ENCODE peak calls at places on chromosomes 11 and 22, in ten cellular contexts. One of them, this sample, is unnamed.

GRCh38 chr11:10599388-10600175 is 31.1 kb upstream of the LYVE1 start:
- DNase-seq in Caki2: no peak
- DNase-seq in activated naive CD8-positive, alpha-beta T cell treated with anti-CD3 and anti-CD28 coated beads for 36 hours: no peak
- DNase-seq in mucosa of descending colon: no peak
- DNase-seq in stimulated activated CD4-positive, alpha-beta T cell treated with anti-CD3 and anti-CD28 coated beads, Interleukin-2, amount 100 ng/mL, for 48 hours: no peak
- DNase-seq in AG08396: peak; percentile 40
- DNase-seq in stimulated activated CD8-positive, alpha-beta memory T cell treated with anti-CD3 and anti-CD28 coated beads, Interleukin-15, amount 100 ng/mL, for 4 hours: no peak
- DNase-seq in occipital lobe: no peak
- DNase-seq in H54: no peak
- DNase-seq in activated CD8-positive, alpha-beta memory T cell treated with anti-CD3 and anti-CD28 coated beads, Interleukin-2, amount 10 ng/mL, durations not matched to agents 7 days and 5 days: no peak
- DNase-seq in this sample: no peak

GRCh38 chr11:29616611-29617010 is 400.2 kb downstream of the KCNA4 start:
- DNase-seq in stimulated activated CD8-positive, alpha-beta memory T cell treated with anti-CD3 and anti-CD28 coated beads, Interleukin-15, amount 100 ng/mL, for 4 hours: no peak
- DNase-seq in mucosa of descending colon: no peak
- DNase-seq in stimulated activated CD4-positive, alpha-beta T cell treated with anti-CD3 and anti-CD28 coated beads, Interleukin-2, amount 100 ng/mL, for 48 hours: no peak
- DNase-seq in Caki2: no peak
- DNase-seq in AG08396: no peak
- DNase-seq in activated CD8-positive, alpha-beta memory T cell treated with anti-CD3 and anti-CD28 coated beads, Interleukin-2, amount 10 ng/mL, durations not matched to agents 7 days and 5 days: no peak
- DNase-seq in H54: no peak
- DNase-seq in occipital lobe: no peak
- DNase-seq in activated naive CD8-positive, alpha-beta T cell treated with anti-CD3 and anti-CD28 coated beads for 36 hours: no peak
- DNase-seq in this sample: no peak

GRCh38 chr11:17476317-17477083 is at the start of gene ABCC8:
- DNase-seq in Caki2: no peak
- DNase-seq in stimulated activated CD8-positive, alpha-beta memory T cell treated with anti-CD3 and anti-CD28 coated beads, Interleukin-15, amount 100 ng/mL, for 4 hours: no peak
- DNase-seq in AG08396: no peak
- DNase-seq in activated CD8-positive, alpha-beta memory T cell treated with anti-CD3 and anti-CD28 coated beads, Interleukin-2, amount 10 ng/mL, durations not matched to agents 7 days and 5 days: no peak
- DNase-seq in occipital lobe: peak; percentile 15
- DNase-seq in stimulated activated CD4-positive, alpha-beta T cell treated with anti-CD3 and anti-CD28 coated beads, Interleukin-2, amount 100 ng/mL, for 48 hours: no peak
- DNase-seq in activated naive CD8-positive, alpha-beta T cell treated with anti-CD3 and anti-CD28 coated beads for 36 hours: peak; percentile 12
- DNase-seq in H54: no peak
- DNase-seq in mucosa of descending colon: no peak
- DNase-seq in this sample: no peak

GRCh38 chr11:117641008-117641915 is 155.8 kb downstream of the DSCAML1 start:
- DNase-seq in occipital lobe: peak; percentile 76
- DNase-seq in stimulated activated CD8-positive, alpha-beta memory T cell treated with anti-CD3 and anti-CD28 coated beads, Interleukin-15, amount 100 ng/mL, for 4 hours: no peak
- DNase-seq in AG08396: no peak
- DNase-seq in stimulated activated CD4-positive, alpha-beta T cell treated with anti-CD3 and anti-CD28 coated beads, Interleukin-2, amount 100 ng/mL, for 48 hours: no peak
- DNase-seq in mucosa of descending colon: no peak
- DNase-seq in activated naive CD8-positive, alpha-beta T cell treated with anti-CD3 and anti-CD28 coated beads for 36 hours: no peak
- DNase-seq in H54: no peak
- DNase-seq in Caki2: no peak
- DNase-seq in activated CD8-positive, alpha-beta memory T cell treated with anti-CD3 and anti-CD28 coated beads, Interleukin-2, amount 10 ng/mL, durations not matched to agents 7 days and 5 days: no peak
- DNase-seq in this sample: no peak

GRCh38 chr22:27651486-27651885 is 150.1 kb downstream of the MN1 start:
- DNase-seq in Caki2: no peak
- DNase-seq in mucosa of descending colon: no peak
- DNase-seq in AG08396: no peak
- DNase-seq in stimulated activated CD8-positive, alpha-beta memory T cell treated with anti-CD3 and anti-CD28 coated beads, Interleukin-15, amount 100 ng/mL, for 4 hours: no peak
- DNase-seq in H54: no peak
- DNase-seq in occipital lobe: no peak
- DNase-seq in stimulated activated CD4-positive, alpha-beta T cell treated with anti-CD3 and anti-CD28 coated beads, Interleukin-2, amount 100 ng/mL, for 48 hours: no peak
- DNase-seq in activated CD8-positive, alpha-beta memory T cell treated with anti-CD3 and anti-CD28 coated beads, Interleukin-2, amount 10 ng/mL, durations not matched to agents 7 days and 5 days: no peak
- DNase-seq in activated naive CD8-positive, alpha-beta T cell treated with anti-CD3 and anti-CD28 coated beads for 36 hours: no peak
- DNase-seq in this sample: no peak

GRCh38 chr11:32843544-32843943 is 13.8 kb downstream of the PRRG4 start:
- DNase-seq in occipital lobe: no peak
- DNase-seq in activated CD8-positive, alpha-beta memory T cell treated with anti-CD3 and anti-CD28 coated beads, Interleukin-2, amount 10 ng/mL, durations not matched to agents 7 days and 5 days: no peak
- DNase-seq in mucosa of descending colon: no peak
- DNase-seq in Caki2: no peak
- DNase-seq in stimulated activated CD4-positive, alpha-beta T cell treated with anti-CD3 and anti-CD28 coated beads, Interleukin-2, amount 100 ng/mL, for 48 hours: no peak
- DNase-seq in AG08396: no peak
- DNase-seq in stimulated activated CD8-positive, alpha-beta memory T cell treated with anti-CD3 and anti-CD28 coated beads, Interleukin-15, amount 100 ng/mL, for 4 hours: no peak
- DNase-seq in activated naive CD8-positive, alpha-beta T cell treated with anti-CD3 and anti-CD28 coated beads for 36 hours: no peak
- DNase-seq in H54: no peak
- DNase-seq in this sample: no peak

GRCh38 chr11:70700871-70701270 is 302.5 kb downstream of the CTTN start:
- DNase-seq in occipital lobe: no peak
- DNase-seq in mucosa of descending colon: peak; percentile 16
- DNase-seq in Caki2: no peak
- DNase-seq in stimulated activated CD8-positive, alpha-beta memory T cell treated with anti-CD3 and anti-CD28 coated beads, Interleukin-15, amount 100 ng/mL, for 4 hours: no peak
- DNase-seq in activated CD8-positive, alpha-beta memory T cell treated with anti-CD3 and anti-CD28 coated beads, Interleukin-2, amount 10 ng/mL, durations not matched to agents 7 days and 5 days: no peak
- DNase-seq in H54: no peak
- DNase-seq in activated naive CD8-positive, alpha-beta T cell treated with anti-CD3 and anti-CD28 coated beads for 36 hours: no peak
- DNase-seq in AG08396: no peak
- DNase-seq in stimulated activated CD4-positive, alpha-beta T cell treated with anti-CD3 and anti-CD28 coated beads, Interleukin-2, amount 100 ng/mL, for 48 hours: no peak
- DNase-seq in this sample: no peak

GRCh38 chr11:69442807-69443137 is 38.7 kb upstream of the LINC01488 start:
- DNase-seq in activated naive CD8-positive, alpha-beta T cell treated with anti-CD3 and anti-CD28 coated beads for 36 hours: no peak
- DNase-seq in occipital lobe: no peak
- DNase-seq in activated CD8-positive, alpha-beta memory T cell treated with anti-CD3 and anti-CD28 coated beads, Interleukin-2, amount 10 ng/mL, durations not matched to agents 7 days and 5 days: no peak
- DNase-seq in Caki2: no peak
- DNase-seq in stimulated activated CD4-positive, alpha-beta T cell treated with anti-CD3 and anti-CD28 coated beads, Interleukin-2, amount 100 ng/mL, for 48 hours: no peak
- DNase-seq in stimulated activated CD8-positive, alpha-beta memory T cell treated with anti-CD3 and anti-CD28 coated beads, Interleukin-15, amount 100 ng/mL, for 4 hours: no peak
- DNase-seq in H54: no peak
- DNase-seq in AG08396: peak; percentile 78
- DNase-seq in mucosa of descending colon: no peak
- DNase-seq in this sample: no peak

GRCh38 chr22:20532256-20532993 is 25.0 kb downstream of the MED15 start:
- DNase-seq in stimulated activated CD4-positive, alpha-beta T cell treated with anti-CD3 and anti-CD28 coated beads, Interleukin-2, amount 100 ng/mL, for 48 hours: no peak
- DNase-seq in mucosa of descending colon: no peak
- DNase-seq in activated naive CD8-positive, alpha-beta T cell treated with anti-CD3 and anti-CD28 coated beads for 36 hours: no peak
- DNase-seq in stimulated activated CD8-positive, alpha-beta memory T cell treated with anti-CD3 and anti-CD28 coated beads, Interleukin-15, amount 100 ng/mL, for 4 hours: no peak
- DNase-seq in AG08396: no peak
- DNase-seq in H54: no peak
- DNase-seq in occipital lobe: no peak
- DNase-seq in activated CD8-positive, alpha-beta memory T cell treated with anti-CD3 and anti-CD28 coated beads, Interleukin-2, amount 10 ng/mL, durations not matched to agents 7 days and 5 days: no peak
- DNase-seq in Caki2: no peak
- DNase-seq in this sample: no peak

GRCh38 chr11:31815743-31816466 is 4.8 kb upstream of the PAX6 start:
- DNase-seq in Caki2: no peak
- DNase-seq in activated naive CD8-positive, alpha-beta T cell treated with anti-CD3 and anti-CD28 coated beads for 36 hours: no peak
- DNase-seq in occipital lobe: no peak
- DNase-seq in stimulated activated CD4-positive, alpha-beta T cell treated with anti-CD3 and anti-CD28 coated beads, Interleukin-2, amount 100 ng/mL, for 48 hours: no peak
- DNase-seq in mucosa of descending colon: no peak
- DNase-seq in stimulated activated CD8-positive, alpha-beta memory T cell treated with anti-CD3 and anti-CD28 coated beads, Interleukin-15, amount 100 ng/mL, for 4 hours: no peak
- DNase-seq in H54: no peak
- DNase-seq in AG08396: peak; percentile 41
- DNase-seq in activated CD8-positive, alpha-beta memory T cell treated with anti-CD3 and anti-CD28 coated beads, Interleukin-2, amount 10 ng/mL, durations not matched to agents 7 days and 5 days: no peak
- DNase-seq in this sample: no peak

GRCh38 chr11:118198370-118198769 is 21.9 kb upstream of the SCN2B start:
- DNase-seq in activated naive CD8-positive, alpha-beta T cell treated with anti-CD3 and anti-CD28 coated beads for 36 hours: peak; percentile 86
- DNase-seq in occipital lobe: peak; percentile 36
- DNase-seq in H54: peak; percentile 30
- DNase-seq in Caki2: peak; percentile 30
- DNase-seq in AG08396: peak; percentile 77
- DNase-seq in stimulated activated CD4-positive, alpha-beta T cell treated with anti-CD3 and anti-CD28 coated beads, Interleukin-2, amount 100 ng/mL, for 48 hours: peak; percentile 81
- DNase-seq in mucosa of descending colon: peak; percentile 86
- DNase-seq in activated CD8-positive, alpha-beta memory T cell treated with anti-CD3 and anti-CD28 coated beads, Interleukin-2, amount 10 ng/mL, durations not matched to agents 7 days and 5 days: peak; percentile 92
- DNase-seq in stimulated activated CD8-positive, alpha-beta memory T cell treated with anti-CD3 and anti-CD28 coated beads, Interleukin-15, amount 100 ng/mL, for 4 hours: peak; percentile 53
- DNase-seq in this sample: peak; percentile 75

GRCh38 chr11:111500481-111500880 is 11.7 kb downstream of the BTG4 start:
- DNase-seq in stimulated activated CD8-positive, alpha-beta memory T cell treated with anti-CD3 and anti-CD28 coated beads, Interleukin-15, amount 100 ng/mL, for 4 hours: no peak
- DNase-seq in H54: no peak
- DNase-seq in activated naive CD8-positive, alpha-beta T cell treated with anti-CD3 and anti-CD28 coated beads for 36 hours: no peak
- DNase-seq in AG08396: no peak
- DNase-seq in mucosa of descending colon: no peak
- DNase-seq in occipital lobe: no peak
- DNase-seq in Caki2: no peak
- DNase-seq in stimulated activated CD4-positive, alpha-beta T cell treated with anti-CD3 and anti-CD28 coated beads, Interleukin-2, amount 100 ng/mL, for 48 hours: no peak
- DNase-seq in activated CD8-positive, alpha-beta memory T cell treated with anti-CD3 and anti-CD28 coated beads, Interleukin-2, amount 10 ng/mL, durations not matched to agents 7 days and 5 days: no peak
- DNase-seq in this sample: no peak

GRCh38 chr11:28528217-28528616 is 420.0 kb downstream of the METTL15 start:
- DNase-seq in stimulated activated CD4-positive, alpha-beta T cell treated with anti-CD3 and anti-CD28 coated beads, Interleukin-2, amount 100 ng/mL, for 48 hours: no peak
- DNase-seq in H54: no peak
- DNase-seq in activated naive CD8-positive, alpha-beta T cell treated with anti-CD3 and anti-CD28 coated beads for 36 hours: no peak
- DNase-seq in activated CD8-positive, alpha-beta memory T cell treated with anti-CD3 and anti-CD28 coated beads, Interleukin-2, amount 10 ng/mL, durations not matched to agents 7 days and 5 days: no peak
- DNase-seq in mucosa of descending colon: no peak
- DNase-seq in Caki2: no peak
- DNase-seq in occipital lobe: no peak
- DNase-seq in AG08396: no peak
- DNase-seq in stimulated activated CD8-positive, alpha-beta memory T cell treated with anti-CD3 and anti-CD28 coated beads, Interleukin-15, amount 100 ng/mL, for 4 hours: no peak
- DNase-seq in this sample: no peak

GRCh38 chr22:27863001-27863400 is 56.1 kb downstream of the PITPNB start:
- DNase-seq in H54: no peak
- DNase-seq in occipital lobe: no peak
- DNase-seq in activated CD8-positive, alpha-beta memory T cell treated with anti-CD3 and anti-CD28 coated beads, Interleukin-2, amount 10 ng/mL, durations not matched to agents 7 days and 5 days: no peak
- DNase-seq in stimulated activated CD8-positive, alpha-beta memory T cell treated with anti-CD3 and anti-CD28 coated beads, Interleukin-15, amount 100 ng/mL, for 4 hours: no peak
- DNase-seq in activated naive CD8-positive, alpha-beta T cell treated with anti-CD3 and anti-CD28 coated beads for 36 hours: no peak
- DNase-seq in stimulated activated CD4-positive, alpha-beta T cell treated with anti-CD3 and anti-CD28 coated beads, Interleukin-2, amount 100 ng/mL, for 48 hours: no peak
- DNase-seq in Caki2: no peak
- DNase-seq in AG08396: no peak
- DNase-seq in mucosa of descending colon: no peak
- DNase-seq in this sample: no peak

GRCh38 chr11:128776088-128776433 is 82.2 kb downstream of the FLI1 start:
- DNase-seq in H54: no peak
- DNase-seq in activated naive CD8-positive, alpha-beta T cell treated with anti-CD3 and anti-CD28 coated beads for 36 hours: peak; percentile 13
- DNase-seq in stimulated activated CD8-positive, alpha-beta memory T cell treated with anti-CD3 and anti-CD28 coated beads, Interleukin-15, amount 100 ng/mL, for 4 hours: peak; percentile 9
- DNase-seq in activated CD8-positive, alpha-beta memory T cell treated with anti-CD3 and anti-CD28 coated beads, Interleukin-2, amount 10 ng/mL, durations not matched to agents 7 days and 5 days: peak; percentile 47
- DNase-seq in stimulated activated CD4-positive, alpha-beta T cell treated with anti-CD3 and anti-CD28 coated beads, Interleukin-2, amount 100 ng/mL, for 48 hours: no peak
- DNase-seq in AG08396: no peak
- DNase-seq in occipital lobe: no peak
- DNase-seq in Caki2: no peak
- DNase-seq in mucosa of descending colon: no peak
- DNase-seq in this sample: peak; percentile 15

This sample was measured in T follicular helper cell.